ENCODE peak calls at places on chromosomes 6 and 20, in seven cellular contexts. Y is brain microvascular endothelial cell, O is GM23338, V is kidney, P is ascending aorta, S is HL-60, E is right atrium auricular region. G is an unnamed sample.

GRCh38 chr20:34022154-34022842 is 28.6 kb downstream of the RALY start:
- DNase-seq in Y (no peak), O (peak), V (no peak), P (no peak), S (no peak), E (no peak), G (no peak)

GRCh38 chr6:80249897-80250296 is 143.4 kb downstream of the BCKDHB start:
- DNase-seq in Y (peak), O (no peak), V (no peak), P (no peak), S (no peak), E (no peak), G (no peak)

GRCh38 chr6:161355731-161356130 is 81.9 kb upstream of the AGPAT4 start:
- DNase-seq in Y (no peak), O (no peak), V (no peak), P (no peak), S (no peak), E (no peak), G (no peak)

GRCh38 chr6:165827190-165827518 is 164.1 kb upstream of the PDE10A start:
- DNase-seq in Y (no peak), O (no peak), V (no peak), P (no peak), S (no peak), E (no peak), G (no peak)

GRCh38 chr6:155155787-155156447 is 107.9 kb upstream of the CLDN20 start:
- DNase-seq in Y (no peak), O (no peak), V (no peak), P (no peak), S (no peak), E (no peak), G (no peak)

GRCh38 chr20:38125157-38126056 is 39.7 kb downstream of the TGM2 start:
- DNase-seq in Y (peak), O (no peak), V (peak), P (peak), S (no peak), E (peak), G (peak)

GRCh38 chr6:105458552-105458951 is 55.7 kb upstream of the PREP start:
- DNase-seq in Y (no peak), O (no peak), V (no peak), P (no peak), S (no peak), E (no peak), G (no peak)

GRCh38 chr6:41288025-41288777 is 1.7 kb upstream of the TREM1 start:
- DNase-seq in Y (no peak), O (no peak), V (no peak), P (no peak), S (no peak), E (no peak), G (no peak)

GRCh38 chr20:35648836-35649235 is 15.9 kb downstream of the CPNE1 start:
- DNase-seq in Y (no peak), O (no peak), V (no peak), P (no peak), S (no peak), E (no peak), G (no peak)

GRCh38 chr20:6039766-6040165 is 14.1 kb downstream of the LRRN4 start:
- DNase-seq in Y (no peak), O (no peak), V (no peak), P (no peak), S (no peak), E (no peak), G (no peak)

GRCh38 chr20:58112017-58112781 is 116.3 kb downstream of the ANKRD60 start:
- DNase-seq in Y (peak), O (no peak), V (no peak), P (no peak), S (no peak), E (peak), G (peak)

GRCh38 chr6:10531942-10532341 is 10.8 kb downstream of the GCNT2 start:
- DNase-seq in Y (no peak), O (no peak), V (no peak), P (no peak), S (no peak), E (no peak), G (no peak)

GRCh38 chr6:137570307-137570832 is 76.2 kb upstream of the OLIG3 start:
- DNase-seq in Y (no peak), O (no peak), V (no peak), P (no peak), S (no peak), E (no peak), G (no peak)

GRCh38 chr6:147586044-147586443 is 77.6 kb downstream of the SAMD5 start:
- DNase-seq in Y (no peak), O (no peak), V (no peak), P (no peak), S (no peak), E (no peak), G (no peak)

GRCh38 chr6:105786890-105787655 is 299.1 kb upstream of the PRDM1 start:
- DNase-seq in Y (no peak), O (no peak), V (no peak), P (no peak), S (no peak), E (no peak), G (no peak)

GRCh38 chr6:10071631-10072220 is 343.1 kb downstream of the TFAP2A start:
- DNase-seq in Y (no peak), O (no peak), V (no peak), P (no peak), S (no peak), E (no peak), G (no peak)

GRCh38 chr6:17505767-17506280 is 94.3 kb upstream of the FAM8A1 start:
- DNase-seq in Y (peak), O (no peak), V (no peak), P (no peak), S (no peak), E (no peak), G (no peak)

GRCh38 chr6:89487864-89488263 is 54.9 kb downstream of the ANKRD6 start:
- DNase-seq in Y (no peak), O (no peak), V (no peak), P (no peak), S (no peak), E (no peak), G (no peak)

GRCh38 chr6:4268171-4268570 is 132.8 kb upstream of the ECI2 start:
- DNase-seq in Y (no peak), O (no peak), V (no peak), P (no peak), S (no peak), E (no peak), G (no peak)

GRCh38 chr20:20931632-20932031 is 174.5 kb downstream of the LINC00237 start:
- DNase-seq in Y (no peak), O (no peak), V (no peak), P (no peak), S (no peak), E (no peak), G (no peak)

GRCh38 chr6:15658345-15658744 is 4.5 kb downstream of the DTNBP1 start:
- DNase-seq in Y (no peak), O (no peak), V (no peak), P (no peak), S (no peak), E (no peak), G (no peak)

GRCh38 chr6:34543421-34543820 is 12.7 kb downstream of the SPDEF start:
- DNase-seq in Y (peak), O (no peak), V (no peak), P (no peak), S (no peak), E (no peak), G (no peak)

GRCh38 chr6:91879346-91879995 is 1292.6 kb upstream of the MAP3K7 start:
- DNase-seq in Y (no peak), O (no peak), V (no peak), P (no peak), S (no peak), E (no peak), G (no peak)

GRCh38 chr6:156999762-157000161 is 222.6 kb downstream of the ARID1B start:
- DNase-seq in Y (no peak), O (no peak), V (no peak), P (no peak), S (no peak), E (no peak), G (no peak)

GRCh38 chr20:8972963-8973362 is 95.9 kb upstream of the PLCB4 start:
- DNase-seq in Y (no peak), O (no peak), V (no peak), P (no peak), S (no peak), E (no peak), G (no peak)

GRCh38 chr20:21514553-21515251 is 838 bp upstream of the NKX2-2 start:
- DNase-seq in Y (no peak), O (peak), V (no peak), P (no peak), S (no peak), E (no peak), G (peak)

GRCh38 chr20:1002682-1003561 is 811 bp upstream of the RSPO4 start:
- DNase-seq in Y (no peak), O (no peak), V (no peak), P (no peak), S (no peak), E (no peak), G (peak)

GRCh38 chr6:111259089-111259831 is 172.0 kb downstream of the SLC16A10 start:
- DNase-seq in Y (peak), O (peak), V (peak), P (peak), S (peak), E (peak), G (peak)

GRCh38 chr6:11614534-11615213 is 77.1 kb downstream of the TMEM170B start:
- DNase-seq in Y (peak), O (no peak), V (no peak), P (no peak), S (no peak), E (no peak), G (peak)

GRCh38 chr6:37690964-37691735 is 6.5 kb downstream of the MDGA1 start:
- DNase-seq in Y (no peak), O (no peak), V (no peak), P (no peak), S (no peak), E (no peak), G (no peak)

GRCh38 chr20:50467618-50468373 is 42.4 kb upstream of the PTPN1 start:
- DNase-seq in Y (peak), O (peak), V (no peak), P (no peak), S (no peak), E (no peak), G (no peak)

GRCh38 chr6:2900821-2901644 is 2.1 kb downstream of the SERPINB9 start:
- DNase-seq in Y (no peak), O (no peak), V (peak), P (no peak), S (no peak), E (no peak), G (no peak)

DNA sequence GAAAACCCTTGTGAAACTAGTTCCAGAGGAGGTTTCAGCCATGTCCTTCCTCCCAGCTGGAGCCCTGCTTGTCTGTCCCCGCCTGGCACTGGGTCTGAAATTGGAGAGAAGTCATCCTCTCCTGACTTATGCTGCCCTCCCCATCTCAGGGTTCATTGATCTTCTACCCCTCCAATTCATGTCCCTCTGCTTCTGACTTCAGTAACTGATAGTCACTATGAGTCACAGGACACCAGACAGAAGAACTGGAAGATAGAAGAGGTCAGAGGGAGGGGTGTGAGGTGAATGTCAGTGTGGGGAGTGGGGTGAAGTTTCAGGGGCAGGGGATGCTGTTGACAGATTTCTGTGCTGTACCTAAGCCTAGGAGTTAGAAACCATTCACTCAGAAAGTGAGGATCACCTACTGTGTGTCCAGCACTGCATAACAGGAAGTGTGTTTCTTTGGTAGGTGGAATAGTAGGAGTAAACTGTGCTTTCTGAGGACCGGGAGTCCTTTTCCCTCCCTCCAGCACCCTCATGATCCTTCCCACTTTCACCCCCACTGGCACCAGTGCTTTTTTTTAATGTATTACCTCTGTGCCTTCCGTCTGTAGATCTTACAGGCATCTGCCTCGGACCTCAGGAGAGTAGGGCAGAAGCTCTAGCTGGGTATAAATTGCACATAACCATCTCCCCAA is 627 bp upstream of the RPP21 start:
- DNase-seq in Y (no peak), O (no peak), V (no peak), P (no peak), S (no peak), E (no peak), G (no peak)
- H3K4me3 ChIP-seq in Y (peak), O (peak), V (peak), P (peak), S (no peak), E (no peak), G (peak)

DNA sequence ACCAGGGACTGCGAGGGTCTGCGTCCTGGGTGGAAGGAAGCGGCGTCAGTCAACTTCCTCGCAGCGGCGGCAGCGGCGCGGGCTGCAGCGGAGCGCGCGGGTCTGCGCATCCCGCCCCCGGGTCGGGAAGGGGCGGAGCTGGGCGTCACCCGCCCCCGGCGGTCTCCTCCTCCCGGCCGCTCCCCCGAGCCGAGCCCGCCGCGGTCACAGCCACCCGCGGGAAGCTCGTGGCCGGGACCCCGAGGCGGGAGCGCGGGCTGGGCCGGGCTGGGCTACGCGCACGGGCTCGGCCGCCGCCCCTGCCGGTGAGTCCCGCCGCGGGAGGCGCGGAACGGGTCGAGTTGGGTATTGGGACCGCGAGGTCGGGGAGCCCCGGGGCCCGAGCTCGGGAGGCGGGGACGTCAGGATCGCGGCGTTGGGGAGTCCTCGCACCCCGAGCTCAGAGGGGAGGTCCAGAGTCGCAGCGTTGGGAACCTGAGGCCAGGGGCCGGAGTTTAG is at the start of gene PAQR8:
- DNase-seq in Y (peak), O (peak), V (peak), P (peak), S (peak), E (no peak), G (peak)
- H3K27ac ChIP-seq in Y (peak), O (no peak), V (peak), P (peak), S (peak), E (peak), G (peak)

DNA sequence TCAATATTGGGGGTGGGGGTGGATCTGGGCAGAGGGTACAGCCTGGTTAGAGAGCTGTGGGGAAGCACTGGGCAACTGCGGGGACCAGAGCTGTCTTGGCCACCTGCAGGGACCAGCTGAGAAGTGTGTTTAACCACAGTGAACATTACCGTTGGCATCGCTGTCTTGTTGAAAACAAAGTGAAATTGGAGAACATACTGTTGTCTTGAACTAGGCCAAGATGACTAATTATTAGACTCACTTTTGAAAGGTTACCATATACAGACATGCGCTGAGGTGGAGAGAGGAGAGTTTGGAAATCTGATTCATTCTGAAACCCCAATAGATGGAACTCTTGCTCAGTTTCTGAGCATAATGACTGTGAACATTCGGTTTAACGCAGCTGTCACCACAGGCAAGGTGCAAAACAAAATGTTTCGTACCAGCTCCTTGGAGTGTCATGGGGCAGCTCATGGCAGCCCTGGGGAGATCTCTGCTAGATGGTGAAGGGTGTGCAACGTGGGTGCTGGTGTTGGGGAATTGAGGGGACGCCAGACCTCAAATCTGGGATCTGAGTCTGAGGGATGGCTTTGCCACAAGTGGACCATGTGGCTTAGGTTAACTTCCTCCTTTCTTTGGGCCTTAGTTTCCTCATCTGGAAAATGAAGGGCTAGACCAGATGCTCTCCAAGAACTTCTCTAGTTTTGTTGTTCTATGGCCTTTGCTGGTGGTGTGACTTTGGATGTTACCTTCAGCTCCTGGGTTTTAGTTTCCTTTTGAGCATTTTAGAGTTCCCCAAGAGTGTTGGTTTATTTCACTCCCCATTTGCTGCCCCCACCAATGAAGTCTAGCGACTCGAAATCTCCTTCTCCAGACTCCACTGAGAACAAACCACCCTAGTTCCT is 24.6 kb upstream of the GTSF1L start:
- DNase-seq in Y (peak), O (no peak), V (no peak), P (no peak), S (no peak), E (no peak), G (no peak)
- TF ChIP-seq CTCF in Y (peak), O (no peak), V (no peak), P (no peak), S (no peak), E (no peak), G (no peak)

DNA sequence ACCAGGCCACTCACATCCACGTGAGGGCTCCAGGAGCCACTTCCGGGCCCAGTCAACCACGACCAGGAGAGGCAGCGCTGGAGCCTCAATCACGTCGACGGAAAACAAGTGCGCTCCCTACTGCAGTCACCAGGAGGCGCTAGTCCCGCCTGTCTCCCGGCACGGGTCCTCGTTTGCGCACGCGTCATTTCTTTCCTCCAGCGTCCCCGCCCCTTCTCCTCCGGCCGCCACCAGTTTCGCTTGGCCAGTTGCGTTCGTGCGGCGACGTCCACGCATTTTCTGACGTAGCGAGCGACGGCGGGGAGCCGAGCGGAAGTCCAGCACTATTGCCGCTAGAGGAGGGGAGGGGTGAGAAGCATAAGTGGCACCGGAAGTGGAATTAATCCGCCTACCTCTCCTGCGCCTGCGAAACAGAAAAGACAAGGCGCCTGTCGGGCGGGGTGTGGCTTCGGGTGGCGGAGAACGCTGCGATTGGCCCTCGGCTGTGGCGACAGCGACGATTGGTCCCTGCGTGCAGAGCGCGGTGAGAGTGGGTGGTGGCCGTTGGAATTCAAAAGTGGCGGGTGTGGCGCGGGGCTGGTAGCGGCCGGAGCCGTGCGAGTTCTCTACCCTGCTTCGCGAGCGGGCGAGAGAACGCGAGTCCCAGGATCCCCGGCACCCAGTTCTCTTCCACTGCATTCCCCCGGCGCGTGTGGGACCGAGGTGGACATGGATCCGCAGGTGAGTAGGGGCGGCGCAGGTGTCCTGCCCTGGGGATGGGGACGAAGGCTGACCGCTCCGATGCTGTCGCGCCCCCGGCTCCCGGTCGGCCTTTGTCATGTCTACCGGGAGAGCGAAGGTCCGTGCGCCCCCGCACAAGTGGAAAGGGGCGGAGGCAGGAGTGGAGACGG is at the start of gene KIFC1:
- DNase-seq in Y (peak), O (peak), V (peak), P (peak), S (peak), E (peak), G (peak)
- H3K4me3 ChIP-seq in Y (peak), O (peak), V (peak), P (peak), S (peak), E (peak), G (peak)

GRCh38 chr20:17885076-17885475 is 83.5 kb downstream of the SNX5 start:
- DNase-seq in Y (no peak), O (no peak), V (no peak), P (no peak), S (no peak), E (no peak), G (no peak)
- H3K27ac ChIP-seq in Y (no peak), O (no peak), V (no peak), P (no peak), S (no peak), E (no peak), G (no peak)

DNA sequence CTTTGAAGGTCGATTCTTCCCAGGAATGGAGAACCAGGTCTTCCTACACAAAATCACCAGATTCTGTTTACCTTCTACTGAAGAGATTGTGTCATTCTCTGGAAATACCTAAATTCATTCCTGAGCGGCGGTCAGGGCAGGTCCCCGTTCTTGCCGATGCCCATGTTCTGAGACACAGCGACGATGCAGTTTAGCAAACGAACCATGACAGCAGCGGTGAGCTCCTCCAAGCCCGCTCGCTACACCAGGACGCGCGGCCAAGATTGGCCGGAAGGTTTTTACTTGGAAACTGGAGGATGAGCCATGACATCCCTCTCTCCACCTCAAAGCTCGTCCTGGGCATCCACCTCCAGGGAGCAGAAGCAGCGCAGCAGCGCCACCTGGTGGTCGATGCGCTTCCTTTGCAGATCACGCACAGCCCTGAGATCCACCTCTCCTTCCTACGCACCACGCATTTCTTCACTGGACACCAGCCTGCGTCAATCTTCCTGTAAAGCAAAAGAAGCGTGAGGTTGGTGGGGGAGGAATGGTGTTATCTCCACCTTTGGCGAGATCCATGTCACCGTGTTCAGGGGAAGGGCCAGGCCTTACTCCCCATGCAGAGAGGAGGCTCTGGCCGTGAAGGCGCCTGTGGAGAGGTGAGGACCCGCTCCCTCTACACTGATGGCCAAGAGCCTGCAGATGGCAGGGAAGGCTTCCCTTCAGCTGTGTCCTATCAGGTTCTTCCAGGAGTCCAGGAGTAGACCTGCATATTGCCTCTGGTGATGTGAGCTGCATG is 9.9 kb upstream of the HLA-B start:
- DNase-seq in Y (peak), O (peak), V (peak), P (peak), S (peak), E (peak), G (peak)
- TF ChIP-seq CTCF in Y (peak), O (peak), V (peak), P (peak), S (peak), E (peak), G (peak)

GRCh38 chr6:22071655-22072054 is 225.2 kb downstream of the PRL start:
- DNase-seq in Y (peak), O (peak), V (peak), P (peak), S (no peak), E (no peak), G (no peak)
- H3K4me3 ChIP-seq in Y (peak), O (no peak), V (peak), P (no peak), S (no peak), E (peak), G (peak)

G was measured in coronary artery.